ENCODE peak calls at places on chromosomes 6 and 20, in six cellular contexts. One of them, this sample, is unnamed.

GRCh38 chr6:10382728-10383127 is 32.1 kb downstream of the TFAP2A start:
- DNase-seq in COR-L47: peak
- DNase-seq in epithelial cell of esophagus: no peak
- DNase-seq in NCI-H1417: no peak
- DNase-seq in HepG2: no peak
- DNase-seq in BJ: no peak
- DNase-seq in this sample: no peak

GRCh38 chr20:39462436-39462835 is 500.3 kb downstream of the DHX35 start:
- DNase-seq in COR-L47: no peak
- DNase-seq in epithelial cell of esophagus: no peak
- DNase-seq in NCI-H1417: no peak
- DNase-seq in HepG2: no peak
- DNase-seq in BJ: no peak
- DNase-seq in this sample: no peak

GRCh38 chr20:49325981-49326380 is 48.1 kb upstream of the ZNFX1 start:
- DNase-seq in COR-L47: no peak
- DNase-seq in epithelial cell of esophagus: no peak
- DNase-seq in NCI-H1417: no peak
- DNase-seq in HepG2: no peak
- DNase-seq in BJ: peak
- DNase-seq in this sample: no peak

GRCh38 chr6:46963626-46964025 is 41.9 kb upstream of the ADGRF5 start:
- DNase-seq in COR-L47: no peak
- DNase-seq in epithelial cell of esophagus: no peak
- DNase-seq in NCI-H1417: no peak
- DNase-seq in HepG2: no peak
- DNase-seq in BJ: no peak
- DNase-seq in this sample: no peak

GRCh38 chr6:144266091-144266649 is 19.0 kb upstream of the UTRN start:
- DNase-seq in COR-L47: no peak
- DNase-seq in epithelial cell of esophagus: peak
- DNase-seq in NCI-H1417: no peak
- DNase-seq in HepG2: no peak
- DNase-seq in BJ: no peak
- DNase-seq in this sample: no peak

GRCh38 chr20:5524886-5525285 is 208.1 kb upstream of the PROKR2 start:
- DNase-seq in COR-L47: no peak
- DNase-seq in epithelial cell of esophagus: no peak
- DNase-seq in NCI-H1417: no peak
- DNase-seq in HepG2: no peak
- DNase-seq in BJ: no peak
- DNase-seq in this sample: no peak

GRCh38 chr20:9330151-9330550 is 184.2 kb upstream of the LAMP5 start:
- DNase-seq in COR-L47: no peak
- DNase-seq in epithelial cell of esophagus: no peak
- DNase-seq in NCI-H1417: peak
- DNase-seq in HepG2: no peak
- DNase-seq in BJ: no peak
- DNase-seq in this sample: peak

GRCh38 chr6:30915591-30915946 is 1.5 kb downstream of the VARS2 start:
- DNase-seq in COR-L47: peak
- DNase-seq in epithelial cell of esophagus: peak
- DNase-seq in NCI-H1417: no peak
- DNase-seq in HepG2: peak
- DNase-seq in BJ: no peak
- DNase-seq in this sample: peak

GRCh38 chr20:11275740-11276139 is 601.9 kb upstream of the JAG1 start:
- DNase-seq in COR-L47: no peak
- DNase-seq in epithelial cell of esophagus: no peak
- DNase-seq in NCI-H1417: no peak
- DNase-seq in HepG2: no peak
- DNase-seq in BJ: no peak
- DNase-seq in this sample: no peak

GRCh38 chr6:138953451-138953850 is 34.6 kb downstream of the REPS1 start:
- DNase-seq in COR-L47: no peak
- DNase-seq in epithelial cell of esophagus: peak
- DNase-seq in NCI-H1417: no peak
- DNase-seq in HepG2: no peak
- DNase-seq in BJ: no peak
- DNase-seq in this sample: no peak

GRCh38 chr6:154606457-154606856 is 96.0 kb upstream of the CNKSR3 start:
- DNase-seq in COR-L47: no peak
- DNase-seq in epithelial cell of esophagus: peak
- DNase-seq in NCI-H1417: no peak
- DNase-seq in HepG2: no peak
- DNase-seq in BJ: no peak
- DNase-seq in this sample: no peak

GRCh38 chr20:61953789-61954125 is 111.9 kb downstream of the TAF4 start:
- DNase-seq in COR-L47: peak
- DNase-seq in epithelial cell of esophagus: no peak
- DNase-seq in NCI-H1417: peak
- DNase-seq in HepG2: no peak
- DNase-seq in BJ: no peak
- DNase-seq in this sample: no peak

GRCh38 chr20:19992996-19993908 is 23.9 kb upstream of the NAA20 start:
- DNase-seq in COR-L47: no peak
- DNase-seq in epithelial cell of esophagus: peak
- DNase-seq in NCI-H1417: no peak
- DNase-seq in HepG2: peak
- DNase-seq in BJ: peak
- DNase-seq in this sample: peak

GRCh38 chr6:44651604-44652003 is 264.1 kb downstream of the CDC5L start:
- DNase-seq in COR-L47: no peak
- DNase-seq in epithelial cell of esophagus: no peak
- DNase-seq in NCI-H1417: no peak
- DNase-seq in HepG2: no peak
- DNase-seq in BJ: no peak
- DNase-seq in this sample: no peak

GRCh38 chr6:158487495-158487894 is 72.4 kb upstream of the TMEM181 start:
- DNase-seq in COR-L47: no peak
- DNase-seq in epithelial cell of esophagus: peak
- DNase-seq in NCI-H1417: no peak
- DNase-seq in HepG2: no peak
- DNase-seq in BJ: no peak
- DNase-seq in this sample: no peak

GRCh38 chr6:78614961-78615360 is 252.4 kb upstream of the IRAK1BP1 start:
- DNase-seq in COR-L47: no peak
- DNase-seq in epithelial cell of esophagus: no peak
- DNase-seq in NCI-H1417: no peak
- DNase-seq in HepG2: no peak
- DNase-seq in BJ: no peak
- DNase-seq in this sample: no peak

GRCh38 chr6:130775421-130776012 is 51.7 kb upstream of the SMLR1 start:
- DNase-seq in COR-L47: no peak
- DNase-seq in epithelial cell of esophagus: no peak
- DNase-seq in NCI-H1417: no peak
- DNase-seq in HepG2: no peak
- DNase-seq in BJ: no peak
- DNase-seq in this sample: no peak

GRCh38 chr6:106972500-106972899 is 2.0 kb downstream of the CD24 start:
- DNase-seq in COR-L47: peak
- DNase-seq in epithelial cell of esophagus: peak
- DNase-seq in NCI-H1417: peak
- DNase-seq in HepG2: no peak
- DNase-seq in BJ: no peak
- DNase-seq in this sample: peak

GRCh38 chr20:54172856-54173652 is 732 bp downstream of the CYP24A1 start:
- DNase-seq in COR-L47: no peak
- DNase-seq in epithelial cell of esophagus: peak
- DNase-seq in NCI-H1417: no peak
- DNase-seq in HepG2: no peak
- DNase-seq in BJ: no peak
- DNase-seq in this sample: peak

GRCh38 chr6:112879920-112880413 is 532.8 kb downstream of the RFPL4B start:
- DNase-seq in COR-L47: no peak
- DNase-seq in epithelial cell of esophagus: peak
- DNase-seq in NCI-H1417: no peak
- DNase-seq in HepG2: peak
- DNase-seq in BJ: no peak
- DNase-seq in this sample: no peak

GRCh38 chr6:156809034-156809433 is 31.9 kb downstream of the ARID1B start:
- DNase-seq in COR-L47: no peak
- DNase-seq in epithelial cell of esophagus: no peak
- DNase-seq in NCI-H1417: peak
- DNase-seq in HepG2: no peak
- DNase-seq in BJ: peak
- DNase-seq in this sample: no peak

GRCh38 chr20:9218412-9219001 is 149.6 kb downstream of the PLCB4 start:
- DNase-seq in COR-L47: no peak
- DNase-seq in epithelial cell of esophagus: no peak
- DNase-seq in NCI-H1417: peak
- DNase-seq in HepG2: no peak
- DNase-seq in BJ: no peak
- DNase-seq in this sample: no peak

GRCh38 chr6:41682966-41683459 is 44.7 kb downstream of the MDFI start:
- DNase-seq in COR-L47: no peak
- DNase-seq in epithelial cell of esophagus: no peak
- DNase-seq in NCI-H1417: no peak
- DNase-seq in HepG2: no peak
- DNase-seq in BJ: no peak
- DNase-seq in this sample: no peak

GRCh38 chr20:63378626-63379025 is 17.5 kb upstream of the CHRNA4 start:
- DNase-seq in COR-L47: no peak
- DNase-seq in epithelial cell of esophagus: no peak
- DNase-seq in NCI-H1417: no peak
- DNase-seq in HepG2: no peak
- DNase-seq in BJ: no peak
- DNase-seq in this sample: no peak

GRCh38 chr6:149881066-149881766 is 16.7 kb downstream of the RAET1E start:
- DNase-seq in COR-L47: no peak
- DNase-seq in epithelial cell of esophagus: no peak
- DNase-seq in NCI-H1417: no peak
- DNase-seq in HepG2: no peak
- DNase-seq in BJ: no peak
- DNase-seq in this sample: no peak

GRCh38 chr6:52595000-52595795 is 18.3 kb upstream of the TRAM2 start:
- DNase-seq in COR-L47: no peak
- DNase-seq in epithelial cell of esophagus: peak
- DNase-seq in NCI-H1417: peak
- DNase-seq in HepG2: peak
- DNase-seq in BJ: peak
- DNase-seq in this sample: no peak

GRCh38 chr6:30672445-30673253 is at the start of gene DHX16:
- DNase-seq in COR-L47: peak
- DNase-seq in epithelial cell of esophagus: peak
- DNase-seq in NCI-H1417: peak
- DNase-seq in HepG2: peak
- DNase-seq in BJ: peak
- DNase-seq in this sample: peak

GRCh38 chr6:105319331-105319730 is 83.6 kb downstream of the PREP start:
- DNase-seq in COR-L47: no peak
- DNase-seq in epithelial cell of esophagus: peak
- DNase-seq in NCI-H1417: no peak
- DNase-seq in HepG2: no peak
- DNase-seq in BJ: no peak
- DNase-seq in this sample: no peak

GRCh38 chr20:34983995-34984735 is 28.5 kb downstream of the MYH7B start:
- DNase-seq in COR-L47: peak
- DNase-seq in epithelial cell of esophagus: no peak
- DNase-seq in NCI-H1417: no peak
- DNase-seq in HepG2: no peak
- DNase-seq in BJ: no peak
- DNase-seq in this sample: no peak

GRCh38 chr6:148828047-148828446 is 81.2 kb downstream of the UST start:
- DNase-seq in COR-L47: no peak
- DNase-seq in epithelial cell of esophagus: no peak
- DNase-seq in NCI-H1417: no peak
- DNase-seq in HepG2: no peak
- DNase-seq in BJ: no peak
- DNase-seq in this sample: no peak

GRCh38 chr20:400121-400450 is 8.0 kb upstream of the RBCK1 start:
- DNase-seq in COR-L47: no peak
- DNase-seq in epithelial cell of esophagus: no peak
- DNase-seq in NCI-H1417: no peak
- DNase-seq in HepG2: peak
- DNase-seq in BJ: no peak
- DNase-seq in this sample: no peak

GRCh38 chr6:28875348-28875747 is 48.4 kb downstream of the TRIM27 start:
- DNase-seq in COR-L47: no peak
- DNase-seq in epithelial cell of esophagus: no peak
- DNase-seq in NCI-H1417: no peak
- DNase-seq in HepG2: no peak
- DNase-seq in BJ: no peak
- DNase-seq in this sample: no peak

GRCh38 chr20:34108616-34109174 is 3.3 kb downstream of the EIF2S2 start:
- DNase-seq in COR-L47: no peak
- DNase-seq in epithelial cell of esophagus: peak
- DNase-seq in NCI-H1417: no peak
- DNase-seq in HepG2: no peak
- DNase-seq in BJ: no peak
- DNase-seq in this sample: no peak

GRCh38 chr20:23657202-23657601 is 19.4 kb upstream of the CST3 start:
- DNase-seq in COR-L47: no peak
- DNase-seq in epithelial cell of esophagus: no peak
- DNase-seq in NCI-H1417: no peak
- DNase-seq in HepG2: no peak
- DNase-seq in BJ: no peak
- DNase-seq in this sample: no peak

This sample was measured in HT-29.